ENCODE peak calls at places on chromosomes 13 and 19, in ten cellular contexts. Y is HFF-Myc; B is stimulated activated CD4-positive, alpha-beta T cell treated with anti-CD3 and anti-CD28 coated beads, Interleukin-15, amount 100 ng/mL, for 24 hours; P is aorta; Z is cardiac fibroblast; X is activated CD4-positive, CD25-positive, alpha-beta regulatory T cell treated with anti-CD3 and anti-CD28 coated beads, Interleukin-2, amount 50 U/mL, for 72 hours; I is cardiac muscle cell; J is tibial nerve; K is SHP77 treated with DMSO at 0.1 percent for 48 hours; N is uterus. Q is an unnamed sample.

GRCh38 chr13:51286135-51287002 is 53.1 kb upstream of the SERPINE3 start:
- DNase-seq in Y (peak; percentile 30), B (peak; percentile 85), P (peak; percentile 94), Z (peak; percentile 77), X (peak; percentile 78), I (peak; percentile 84), J (peak; percentile 74), K (peak; percentile 31), N (peak; percentile 79), Q (peak; percentile 52)

GRCh38 chr19:43467276-43467675 is 1.9 kb upstream of the LYPD3 start:
- DNase-seq in Y (no peak), B (no peak), P (no peak), Z (no peak), X (no peak), I (no peak), J (no peak), K (no peak), N (no peak), Q (no peak)

GRCh38 chr13:53064721-53065120 is 36.1 kb downstream of the OLFM4 start:
- DNase-seq in Y (no peak), B (no peak), P (no peak), Z (no peak), X (no peak), I (no peak), J (no peak), K (no peak), N (peak; percentile 40), Q (no peak)

GRCh38 chr19:4375620-4376228 is 24.6 kb downstream of the SH3GL1 start:
- DNase-seq in Y (peak; percentile 56), B (no peak), P (peak; percentile 88), Z (peak; percentile 85), X (no peak), I (no peak), J (no peak), K (peak; percentile 6), N (peak; percentile 52), Q (no peak)

GRCh38 chr13:27919299-27919933 is 384 bp upstream of the PDX1 start:
- DNase-seq in Y (no peak), B (peak; percentile 67), P (no peak), Z (no peak), X (no peak), I (no peak), J (no peak), K (peak; percentile 71), N (no peak), Q (no peak)

GRCh38 chr19:38294090-38294489 is 10.0 kb upstream of the C19orf33 start:
- DNase-seq in Y (no peak), B (no peak), P (no peak), Z (no peak), X (no peak), I (no peak), J (no peak), K (no peak), N (no peak), Q (no peak)

GRCh38 chr13:79011179-79011578 is 352.2 kb upstream of the OBI1 start:
- DNase-seq in Y (no peak), B (no peak), P (no peak), Z (no peak), X (no peak), I (no peak), J (no peak), K (no peak), N (no peak), Q (no peak)

GRCh38 chr19:40640744-40641143 is 39.6 kb downstream of the LTBP4 start:
- DNase-seq in Y (no peak), B (no peak), P (no peak), Z (peak; percentile 50), X (no peak), I (no peak), J (no peak), K (no peak), N (peak; percentile 53), Q (no peak)

GRCh38 chr19:2547033-2547680 is 71.2 kb downstream of the GADD45B start:
- DNase-seq in Y (no peak), B (no peak), P (no peak), Z (no peak), X (no peak), I (no peak), J (no peak), K (no peak), N (no peak), Q (no peak)

GRCh38 chr13:75101997-75102720 is 379.8 kb downstream of the TBC1D4 start:
- DNase-seq in Y (no peak), B (no peak), P (no peak), Z (no peak), X (no peak), I (peak; percentile 8), J (no peak), K (no peak), N (no peak), Q (no peak)

GRCh38 chr13:51747438-51748434 is 56.2 kb downstream of the DHRS12 start:
- DNase-seq in Y (no peak), B (no peak), P (no peak), Z (no peak), X (no peak), I (no peak), J (no peak), K (no peak), N (no peak), Q (no peak)

GRCh38 chr13:53242015-53242414 is 213.4 kb downstream of the OLFM4 start:
- DNase-seq in Y (no peak), B (no peak), P (no peak), Z (no peak), X (no peak), I (no peak), J (no peak), K (peak; percentile 74), N (no peak), Q (no peak)

GRCh38 chr13:80363890-80364503 is 23.1 kb upstream of the SPRY2 start:
- DNase-seq in Y (no peak), B (no peak), P (no peak), Z (peak; percentile 61), X (no peak), I (no peak), J (no peak), K (peak; percentile 10), N (no peak), Q (no peak)

GRCh38 chr19:6125571-6125989 is 9.9 kb upstream of the ACSBG2 start:
- DNase-seq in Y (peak; percentile 66), B (peak; percentile 64), P (no peak), Z (peak; percentile 85), X (peak; percentile 52), I (peak; percentile 51), J (no peak), K (peak; percentile 70), N (peak; percentile 44), Q (peak; percentile 81)

GRCh38 chr13:24270639-24271131 is 38.7 kb upstream of the C1QTNF9 start:
- DNase-seq in Y (no peak), B (peak; percentile 68), P (peak; percentile 86), Z (peak; percentile 54), X (peak; percentile 56), I (peak; percentile 42), J (peak; percentile 35), K (no peak), N (peak; percentile 39), Q (no peak)

GRCh38 chr19:46410205-46411087 is 2.9 kb downstream of the CCDC8 start:
- DNase-seq in Y (no peak), B (no peak), P (no peak), Z (no peak), X (no peak), I (no peak), J (no peak), K (no peak), N (no peak), Q (no peak)

GRCh38 chr13:35789335-35790166 is 313.1 kb upstream of the MAB21L1 start:
- DNase-seq in Y (peak; percentile 31), B (no peak), P (no peak), Z (peak; percentile 63), X (no peak), I (peak; percentile 49), J (no peak), K (no peak), N (no peak), Q (peak; percentile 22)

GRCh38 chr13:97946951-97947588 is 6.4 kb upstream of the IPO5 start:
- DNase-seq in Y (peak; percentile 25), B (no peak), P (no peak), Z (peak; percentile 91), X (no peak), I (no peak), J (no peak), K (no peak), N (no peak), Q (no peak)

GRCh38 chr13:112680741-112681360 is 9.0 kb upstream of the ATP11A start:
- DNase-seq in Y (no peak), B (no peak), P (peak; percentile 47), Z (no peak), X (no peak), I (no peak), J (no peak), K (no peak), N (no peak), Q (no peak)

GRCh38 chr19:48466571-48467325 is 2.4 kb upstream of the CYTH2 start:
- DNase-seq in Y (no peak), B (no peak), P (no peak), Z (peak; percentile 59), X (no peak), I (no peak), J (no peak), K (no peak), N (no peak), Q (no peak)

GRCh38 chr13:112783135-112783945 is 93.5 kb downstream of the ATP11A start:
- DNase-seq in Y (no peak), B (no peak), P (peak; percentile 77), Z (peak; percentile 51), X (no peak), I (no peak), J (no peak), K (no peak), N (peak; percentile 63), Q (no peak)

GRCh38 chr13:72983085-72983768 is 75.6 kb upstream of the KLF5 start:
- DNase-seq in Y (no peak), B (no peak), P (no peak), Z (peak; percentile 69), X (no peak), I (no peak), J (no peak), K (no peak), N (no peak), Q (no peak)

GRCh38 chr13:33612641-33613638 is 205.0 kb upstream of the RFC3 start:
- DNase-seq in Y (no peak), B (peak; percentile 47), P (no peak), Z (no peak), X (no peak), I (no peak), J (no peak), K (no peak), N (no peak), Q (no peak)

GRCh38 chr19:18112989-18113478 is 15.5 kb downstream of the MAST3 start:
- DNase-seq in Y (peak; percentile 63), B (peak; percentile 90), P (peak; percentile 95), Z (peak; percentile 87), X (peak; percentile 74), I (peak; percentile 89), J (peak; percentile 77), K (peak; percentile 29), N (peak; percentile 84), Q (peak; percentile 74)

GRCh38 chr19:46271488-46272197 is 25.2 kb upstream of the HIF3A start:
- DNase-seq in Y (no peak), B (peak; percentile 34), P (no peak), Z (peak; percentile 78), X (no peak), I (no peak), J (no peak), K (no peak), N (no peak), Q (no peak)

GRCh38 chr19:13507053-13507611 is 853 bp upstream of the CACNA1A start:
- DNase-seq in Y (no peak), B (no peak), P (no peak), Z (no peak), X (no peak), I (peak; percentile 18), J (no peak), K (no peak), N (no peak), Q (no peak)

GRCh38 chr13:43744630-43745029 is 42.1 kb downstream of the ENOX1 start:
- DNase-seq in Y (no peak), B (no peak), P (no peak), Z (peak; percentile 10), X (no peak), I (peak; percentile 54), J (no peak), K (no peak), N (no peak), Q (no peak)

GRCh38 chr19:9836021-9836420 is 903 bp downstream of the PIN1 start:
- DNase-seq in Y (peak; percentile 25), B (no peak), P (no peak), Z (peak; percentile 51), X (no peak), I (peak; percentile 4), J (no peak), K (no peak), N (no peak), Q (no peak)

Q was measured in MM.1S.